ENCODE peak calls at places on chromosome 5, in eight cellular contexts. U is kidney, J is NT2/D1, Q is astrocyte, V is heart right ventricle, N is PC-3, F is PC-9, Y is thoracic aorta. K is an unnamed sample. For H3K4me1, the result is how much of the 10 kb centered on the place peaks cover.

GRCh38 chr5:131965826-131966415 is 20.5 kb upstream of the MEIKIN start:
- DNase-seq in U (no peak), J (no peak), Q (no peak), V (no peak), N (no peak), F (no peak), Y (no peak), K (no peak)

GRCh38 chr5:138148811-138149210 is 9.6 kb upstream of the NME5 start:
- DNase-seq in U (no peak), J (no peak), Q (peak), V (no peak), N (peak), F (peak), Y (no peak), K (no peak)

GRCh38 chr5:58149750-58150149 is 310.1 kb downstream of the PLK2 start:
- DNase-seq in U (no peak), J (no peak), Q (peak), V (no peak), N (peak), F (peak), Y (no peak), K (no peak)

GRCh38 chr5:101393795-101394450 is 490.8 kb upstream of the ST8SIA4 start:
- DNase-seq in U (no peak), J (no peak), Q (peak), V (no peak), N (no peak), F (no peak), Y (no peak), K (no peak)

GRCh38 chr5:38070304-38070703 is 188.1 kb upstream of the EGFLAM start:
- DNase-seq in U (no peak), J (no peak), Q (no peak), V (no peak), N (no peak), F (no peak), Y (no peak), K (no peak)

GRCh38 chr5:178246736-178247135 is 14.1 kb upstream of the PHYKPL start:
- DNase-seq in U (no peak), J (no peak), Q (no peak), V (no peak), N (no peak), F (no peak), Y (no peak), K (no peak)

GRCh38 chr5:165228184-165228583 is 1722.8 kb downstream of the MAT2B start:
- DNase-seq in U (no peak), J (no peak), Q (no peak), V (no peak), N (no peak), F (no peak), Y (no peak), K (no peak)

GRCh38 chr5:142674438-142675210 is 11.3 kb downstream of the FGF1 start:
- DNase-seq in U (no peak), J (no peak), Q (peak), V (peak), N (peak), F (no peak), Y (no peak), K (peak)

GRCh38 chr5:78974011-78974410 is 11.1 kb downstream of the ARSB start:
- DNase-seq in U (no peak), J (no peak), Q (no peak), V (no peak), N (no peak), F (no peak), Y (no peak), K (no peak)

GRCh38 chr5:2751592-2752021 is at the start of gene IRX2:
- DNase-seq in U (peak), J (peak), Q (peak), V (peak), N (peak), F (no peak), Y (no peak), K (peak)

GRCh38 chr5:111735829-111736228 is 21.2 kb downstream of the NREP start:
- DNase-seq in U (no peak), J (no peak), Q (peak), V (no peak), N (peak), F (no peak), Y (peak), K (peak)

GRCh38 chr5:154103223-154103622 is 64.5 kb downstream of the MFAP3 start:
- DNase-seq in U (no peak), J (no peak), Q (no peak), V (no peak), N (no peak), F (no peak), Y (no peak), K (no peak)

GRCh38 chr5:13249854-13250253 is 694.6 kb downstream of the DNAH5 start:
- DNase-seq in U (no peak), J (no peak), Q (peak), V (no peak), N (peak), F (no peak), Y (no peak), K (no peak)

GRCh38 chr5:173655196-173655797 is 38.8 kb upstream of the BOD1 start:
- DNase-seq in U (no peak), J (no peak), Q (no peak), V (no peak), N (no peak), F (no peak), Y (no peak), K (no peak)

GRCh38 chr5:180639743-180640300 is 9.6 kb downstream of the FLT4 start:
- DNase-seq in U (peak), J (no peak), Q (no peak), V (no peak), N (no peak), F (no peak), Y (no peak), K (no peak)

GRCh38 chr5:168282120-168282519 is 9.3 kb upstream of the WWC1 start:
- DNase-seq in U (no peak), J (no peak), Q (peak), V (no peak), N (no peak), F (no peak), Y (no peak), K (no peak)

GRCh38 chr5:40616791-40617190 is 62.9 kb upstream of the PTGER4 start:
- DNase-seq in U (no peak), J (no peak), Q (no peak), V (no peak), N (no peak), F (no peak), Y (no peak), K (no peak)

GRCh38 chr5:14580037-14581034 is 1.3 kb upstream of the OTULINL start:
- DNase-seq in U (no peak), J (no peak), Q (peak), V (no peak), N (peak), F (no peak), Y (no peak), K (no peak)

GRCh38 chr5:83082750-83083149 is 5.4 kb downstream of the XRCC4 start:
- DNase-seq in U (no peak), J (no peak), Q (no peak), V (no peak), N (no peak), F (no peak), Y (no peak), K (no peak)

GRCh38 chr5:131548190-131548589 is 86.8 kb downstream of the RAPGEF6 start:
- DNase-seq in U (no peak), J (no peak), Q (no peak), V (no peak), N (no peak), F (no peak), Y (no peak), K (no peak)

GRCh38 chr5:119451561-119451960 is 736 bp upstream of the HSD17B4 start:
- DNase-seq in U (no peak), J (no peak), Q (no peak), V (no peak), N (no peak), F (no peak), Y (no peak), K (no peak)

GRCh38 chr5:102760815-102761214 is 5.7 kb downstream of the PAM start:
- DNase-seq in U (no peak), J (no peak), Q (peak), V (no peak), N (no peak), F (no peak), Y (no peak), K (no peak)

GRCh38 chr5:143436871-143437270 is 33.4 kb upstream of the NR3C1 start:
- DNase-seq in U (no peak), J (no peak), Q (no peak), V (no peak), N (peak), F (no peak), Y (no peak), K (no peak)

GRCh38 chr5:181205735-181206401 is 872 bp upstream of the TRIM7 start:
- DNase-seq in U (no peak), J (no peak), Q (peak), V (no peak), N (no peak), F (peak), Y (no peak), K (no peak)

GRCh38 chr5:126519637-126520592 is 75.1 kb downstream of the ALDH7A1 start:
- DNase-seq in U (no peak), J (no peak), Q (no peak), V (no peak), N (no peak), F (no peak), Y (no peak), K (peak)

GRCh38 chr5:14004598-14005394 is 60.3 kb upstream of the DNAH5 start:
- DNase-seq in U (no peak), J (no peak), Q (no peak), V (no peak), N (no peak), F (no peak), Y (no peak), K (no peak)

GRCh38 chr5:81826128-81826527 is 75.2 kb upstream of the SSBP2 start:
- DNase-seq in U (no peak), J (no peak), Q (no peak), V (no peak), N (no peak), F (no peak), Y (no peak), K (no peak)

GRCh38 chr5:167147879-167148278 is 1143.6 kb upstream of the WWC1 start:
- DNase-seq in U (no peak), J (no peak), Q (no peak), V (no peak), N (no peak), F (no peak), Y (no peak), K (no peak)

GRCh38 chr5:125486634-125487033 is 740.2 kb upstream of the ZNF608 start:
- DNase-seq in U (no peak), J (no peak), Q (peak), V (no peak), N (peak), F (no peak), Y (no peak), K (no peak)

GRCh38 chr5:68187268-68188055 is 28.1 kb upstream of the PIK3R1 start:
- DNase-seq in U (peak), J (peak), Q (peak), V (peak), N (no peak), F (no peak), Y (no peak), K (peak)

GRCh38 chr5:126449751-126450271 is 26.6 kb downstream of the GRAMD2B start:
- DNase-seq in U (no peak), J (no peak), Q (peak), V (no peak), N (peak), F (no peak), Y (no peak), K (no peak)

GRCh38 chr5:58905944-58906343 is 323.1 kb downstream of the RAB3C start:
- DNase-seq in U (no peak), J (no peak), Q (no peak), V (no peak), N (no peak), F (no peak), Y (no peak), K (no peak)

GRCh38 chr5:83219495-83219894 is 142.1 kb downstream of the XRCC4 start:
- DNase-seq in U (no peak), J (no peak), Q (no peak), V (no peak), N (no peak), F (no peak), Y (no peak), K (no peak)

GRCh38 chr5:50716134-50716533 is 49.7 kb downstream of the PARP8 start:
- DNase-seq in U (no peak), J (no peak), Q (no peak), V (no peak), N (no peak), F (no peak), Y (no peak), K (no peak)
- H3K4me1 ChIP-seq in U (under half), J (under half), Q (under half), V (under half), N (under half), F (under half), Y (under half), K (under half)

GRCh38 chr5:157269165-157269671 is 3.3 kb downstream of the CYFIP2 start:
- DNase-seq in U (no peak), J (no peak), Q (no peak), V (no peak), N (no peak), F (no peak), Y (no peak), K (no peak)
- H3K4me1 ChIP-seq in U (under half), J (under half), Q (under half), V (half or more), N (under half), F (under half), Y (under half), K (under half)

GRCh38 chr5:136043968-136044610 is 15.3 kb downstream of the TGFBI start:
- DNase-seq in U (no peak), J (no peak), Q (no peak), V (no peak), N (no peak), F (no peak), Y (no peak), K (no peak)
- H3K4me1 ChIP-seq in U (under half), J (under half), Q (half or more), V (half or more), N (under half), F (under half), Y (under half), K (under half)

DNA sequence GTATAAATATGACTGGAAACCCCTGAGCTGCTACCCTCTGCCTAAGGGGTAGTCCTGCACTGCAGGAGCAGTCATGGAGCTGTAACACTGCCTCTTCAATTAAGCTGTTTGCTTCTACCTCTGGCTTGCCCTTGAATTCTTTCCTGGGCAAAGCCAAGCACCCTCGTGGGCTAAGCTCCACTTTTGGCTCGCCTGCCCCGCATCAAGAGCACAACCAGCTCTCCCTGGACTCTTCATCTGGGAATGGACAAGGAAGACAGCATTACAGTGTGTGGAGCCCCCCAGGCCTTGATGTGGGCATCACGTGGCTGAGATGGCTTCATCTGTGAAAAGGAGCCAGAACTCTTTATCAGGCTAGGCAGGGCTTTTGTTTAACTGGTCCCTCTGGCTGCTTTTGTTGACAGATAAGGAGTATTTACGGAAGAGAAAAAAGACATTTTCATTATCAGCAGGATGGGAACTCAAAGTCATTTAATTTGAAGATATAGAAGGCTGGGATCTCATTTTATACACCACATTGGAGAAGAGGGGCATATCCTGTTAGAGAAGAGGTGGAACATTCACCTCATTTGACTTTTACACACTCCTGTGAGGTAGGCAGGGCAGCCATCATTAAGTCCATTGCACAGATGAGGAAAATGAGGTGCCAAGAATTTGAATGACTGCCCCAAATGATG is 137.8 kb downstream of the SEMA6A start:
- DNase-seq in U (no peak), J (no peak), Q (no peak), V (no peak), N (no peak), F (no peak), Y (no peak), K (no peak)
- H3K4me1 ChIP-seq in U (under half), J (under half), Q (under half), V (under half), N (under half), F (under half), Y (under half), K (under half)

DNA sequence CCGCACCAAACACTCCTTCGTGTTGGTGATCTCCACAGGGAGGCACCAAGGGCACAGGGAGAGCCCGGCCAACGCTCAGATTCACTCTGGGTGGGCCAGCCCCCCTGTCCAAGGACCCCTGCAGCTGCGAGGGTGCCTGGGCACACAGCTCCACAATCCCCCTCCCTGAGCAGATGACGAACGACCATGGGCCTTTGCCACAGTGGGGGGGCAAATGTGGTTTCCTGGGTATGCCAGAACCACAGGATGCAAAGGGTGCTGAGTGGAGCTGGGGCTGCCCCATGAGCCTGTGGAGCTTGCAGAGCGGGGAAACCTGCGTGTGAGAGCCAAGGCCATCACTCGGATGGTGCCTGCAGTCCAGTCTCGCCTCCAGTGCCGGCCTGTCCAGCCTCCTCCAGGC is 31.0 kb downstream of the LPCAT1 start:
- DNase-seq in U (no peak), J (no peak), Q (no peak), V (no peak), N (no peak), F (no peak), Y (no peak), K (no peak)
- H3K4me1 ChIP-seq in U (under half), J (under half), Q (under half), V (under half), N (under half), F (under half), Y (under half), K (under half)

GRCh38 chr5:133925269-133925668 is 43.2 kb downstream of the C5orf15 start:
- DNase-seq in U (no peak), J (no peak), Q (no peak), V (no peak), N (no peak), F (no peak), Y (no peak), K (no peak)

GRCh38 chr5:133921899-133922468 is 46.4 kb downstream of the C5orf15 start:
- DNase-seq in U (no peak), J (no peak), Q (no peak), V (no peak), N (no peak), F (no peak), Y (no peak), K (no peak)

GRCh38 chr5:133926489-133926878 is 41.9 kb downstream of the C5orf15 start:
- DNase-seq in U (no peak), J (no peak), Q (no peak), V (no peak), N (no peak), F (no peak), Y (no peak), K (no peak)

GRCh38 chr5:133925866-133926488 is 42.4 kb downstream of the C5orf15 start:
- DNase-seq in U (no peak), J (peak), Q (peak), V (no peak), N (peak), F (peak), Y (no peak), K (no peak)

GRCh38 chr5:133924221-133924920 is 44.1 kb downstream of the C5orf15 start:
- DNase-seq in U (no peak), J (no peak), Q (no peak), V (no peak), N (no peak), F (no peak), Y (no peak), K (no peak)
- H3K4me1 ChIP-seq in U (under half), J (under half), Q (under half), V (under half), N (under half), F (half or more), Y (under half), K (under half)

K was measured in gastrocnemius medialis.